ENCODE peak calls at places on chromosome 21, in seven cellular contexts. Q is AG04450; M is uterus; W is activated B cell treated with CpG ODN at 0.5 μM for 24 hours; O is posterior vena cava; L is stimulated activated CD4-positive, alpha-beta T cell treated with anti-CD3 and anti-CD28 coated beads, Interleukin-2, amount 100 ng/mL, for 24 hours; E is left colon. B is an unnamed sample.

GRCh38 chr21:33403786-33404571 is 766 bp downstream of the IFNGR2 start:
- DNase-seq in O (peak), L (peak), Q (no peak), E (peak), W (peak), M (peak), B (no peak)

GRCh38 chr21:39714331-39714730 is 30.7 kb upstream of the IGSF5 start:
- DNase-seq in Q (no peak), E (no peak), W (no peak), O (no peak), M (no peak), L (no peak), B (no peak)

GRCh38 chr21:25215698-25216384 is 391.4 kb downstream of the MRPL39 start:
- DNase-seq in M (no peak), L (no peak), E (no peak), Q (no peak), W (no peak), O (no peak), B (no peak)

GRCh38 chr21:32770514-32771133 is 931 bp downstream of the PAXBP1 start:
- DNase-seq in E (no peak), L (no peak), M (no peak), O (peak), Q (no peak), W (no peak), B (no peak)

GRCh38 chr21:45529785-45530422 is 12.3 kb downstream of the SLC19A1 start:
- DNase-seq in M (no peak), W (no peak), L (no peak), Q (no peak), E (peak), O (peak), B (no peak)

GRCh38 chr21:42474982-42475381 is 21.0 kb downstream of the RSPH1 start:
- DNase-seq in L (no peak), E (no peak), M (no peak), O (no peak), W (no peak), Q (no peak), B (peak)

GRCh38 chr21:43196789-43197188 is 28.0 kb downstream of the CRYAA start:
- DNase-seq in W (no peak), O (peak), M (no peak), L (peak), E (peak), Q (no peak), B (peak)

GRCh38 chr21:27648560-27648959 is 681.7 kb upstream of the ADAMTS5 start:
- DNase-seq in L (no peak), Q (peak), W (no peak), M (no peak), O (no peak), E (no peak), B (peak)

GRCh38 chr21:43985690-43986251 is 26.3 kb upstream of the TRAPPC10 start:
- DNase-seq in W (no peak), O (peak), E (no peak), Q (no peak), M (no peak), L (no peak), B (no peak)

GRCh38 chr21:41960386-41960785 is 6.6 kb upstream of the C2CD2 start:
- DNase-seq in O (peak), Q (no peak), E (no peak), L (no peak), M (no peak), W (no peak), B (no peak)

GRCh38 chr21:34054259-34054658 is 19.1 kb upstream of the MRPS6 start:
- DNase-seq in W (no peak), M (no peak), Q (no peak), O (no peak), E (no peak), L (no peak), B (no peak)

GRCh38 chr21:32807717-32808380 is 36.3 kb upstream of the PAXBP1 start:
- DNase-seq in Q (no peak), L (no peak), W (no peak), O (no peak), M (peak), E (no peak), B (peak)

GRCh38 chr21:33230518-33231324 is 983 bp downstream of the IFNAR2 start:
- DNase-seq in O (peak), M (peak), W (peak), L (peak), Q (no peak), E (peak), B (peak)

GRCh38 chr21:35324372-35325220 is 275.5 kb upstream of the RUNX1 start:
- DNase-seq in Q (no peak), W (no peak), E (no peak), M (no peak), L (no peak), O (no peak), B (peak)

GRCh38 chr21:45014747-45015468 is 59.5 kb upstream of the ADARB1 start:
- DNase-seq in E (no peak), M (peak), O (peak), Q (no peak), W (no peak), L (no peak), B (no peak)

GRCh38 chr21:17765207-17765606 is 53.9 kb downstream of the C21orf91 start:
- DNase-seq in L (no peak), O (no peak), Q (no peak), W (no peak), M (no peak), E (no peak), B (no peak)

GRCh38 chr21:46457801-46458314 is 833 bp upstream of the DIP2A start:
- DNase-seq in O (peak), E (peak), L (no peak), M (no peak), W (no peak), Q (peak), B (peak)